ENCODE peak calls at places on chromosome 5, in four cellular contexts. V is endothelial cell; H is hepatic stellate cell; N is stimulated activated naive CD4-positive, alpha-beta T cell. F is an unnamed sample.

GRCh38 chr5:138336952-138337684 is 948 bp upstream of the FAM53C start:
- DNase-seq in V (peak; percentile 75), H (no peak), N (peak; percentile 81), F (peak; percentile 91)

GRCh38 chr5:172697123-172698121 is 56.4 kb downstream of the NEURL1B start:
- DNase-seq in V (peak; percentile 90), H (peak; percentile 87), N (peak; percentile 82), F (peak; percentile 89)

GRCh38 chr5:76724871-76725270 is 8.9 kb downstream of the F2R start:
- DNase-seq in V (no peak), N (no peak), H (peak; percentile 74), F (peak; percentile 81)

GRCh38 chr5:124057161-124057814 is 545.3 kb downstream of the CSNK1G3 start:
- DNase-seq in N (no peak), V (no peak), H (no peak), F (no peak)

GRCh38 chr5:32458799-32459400 is 14.4 kb upstream of the ZFR start:
- DNase-seq in V (no peak), N (no peak), H (no peak), F (no peak)

GRCh38 chr5:35230043-35230611 is at the start of gene PRLR:
- DNase-seq in H (peak; percentile 4), N (no peak), V (peak; percentile 18), F (peak; percentile 40)

GRCh38 chr5:67092447-67093023 is 104.1 kb downstream of the CD180 start:
- DNase-seq in H (no peak), N (no peak), V (no peak), F (peak; percentile 59)

GRCh38 chr5:146510528-146510927 is 5.5 kb downstream of the GPR151 start:
- DNase-seq in V (no peak), H (no peak), N (no peak), F (peak; percentile 48)

GRCh38 chr5:37816883-37817282 is 23.0 kb downstream of the GDNF start:
- DNase-seq in N (no peak), V (no peak), H (no peak), F (peak; percentile 38)

GRCh38 chr5:54176066-54176835 is 134.1 kb downstream of the ARL15 start:
- DNase-seq in H (no peak), N (no peak), V (no peak), F (no peak)

GRCh38 chr5:78537821-78538220 is 110.8 kb downstream of the LHFPL2 start:
- DNase-seq in N (no peak), H (peak; percentile 50), V (no peak), F (peak; percentile 68)

GRCh38 chr5:150789943-150790611 is 11.5 kb downstream of the SMIM3 start:
- DNase-seq in H (peak; percentile 66), N (no peak), V (no peak), F (peak; percentile 100)

GRCh38 chr5:126445502-126446174 is 22.4 kb downstream of the GRAMD2B start:
- DNase-seq in V (no peak), H (no peak), N (no peak), F (no peak)

GRCh38 chr5:38008198-38008597 is 168.4 kb upstream of the GDNF start:
- DNase-seq in N (no peak), V (no peak), H (no peak), F (no peak)

GRCh38 chr5:148620696-148621095 is 33.6 kb downstream of the HTR4 start:
- DNase-seq in V (no peak), H (no peak), N (no peak), F (no peak)

GRCh38 chr5:37867634-37868033 is 27.8 kb upstream of the GDNF start:
- DNase-seq in V (no peak), H (peak; percentile 37), N (no peak), F (peak; percentile 74)

GRCh38 chr5:52831776-52832511 is 44.2 kb downstream of the ITGA1 start:
- DNase-seq in H (no peak), N (no peak), V (no peak), F (no peak)